ENCODE peak calls at places on chromosomes 13 and 19, in five cellular contexts. A, Q, R, C and L are unnamed samples.
A peak's percentile ranks its signal among the peaks of the same experiment; 100 is the strongest.

GRCh38 chr19:7779631-7780486 is 16.8 kb downstream of the CLEC4M start:
- DNase-seq in C (no peak), A (no peak), Q (no peak), R (no peak), L (no peak)

GRCh38 chr19:48591021-48591420 is 15.5 kb upstream of the SPACA4 start:
- DNase-seq in A (no peak), C (no peak), R (no peak), Q (no peak), L (no peak)

GRCh38 chr13:107641574-107641973 is 573.8 kb downstream of the LIG4 start:
- DNase-seq in R (peak; percentile 31), C (no peak), A (no peak), Q (no peak), L (no peak)

GRCh38 chr19:16441661-16442071 is 30.1 kb downstream of the EPS15L1 start:
- DNase-seq in R (peak; percentile 17), C (no peak), Q (peak; percentile 71), A (no peak), L (peak; percentile 9)

GRCh38 chr19:50909240-50910070 is 1.7 kb downstream of the KLK4 start:
- DNase-seq in A (no peak), R (peak; percentile 36), Q (peak; percentile 52), C (peak; percentile 71), L (peak; percentile 62)

GRCh38 chr13:74443623-74444022 is 309.4 kb upstream of the KLF12 start:
- DNase-seq in Q (no peak), C (no peak), A (no peak), R (no peak), L (no peak)

GRCh38 chr13:40780822-40781401 is 8.5 kb upstream of the SLC25A15 start:
- DNase-seq in A (no peak), R (no peak), Q (peak; percentile 51), C (no peak), L (no peak)

GRCh38 chr13:46698910-46699460 is 98.0 kb downstream of the ESD start:
- DNase-seq in R (no peak), A (no peak), C (no peak), Q (no peak), L (peak; percentile 67)

GRCh38 chr19:5172859-5173577 is 167.6 kb downstream of the PTPRS start:
- DNase-seq in C (no peak), A (no peak), R (no peak), Q (no peak), L (no peak)

GRCh38 chr13:112702341-112702982 is 12.6 kb downstream of the ATP11A start:
- DNase-seq in C (no peak), A (peak; percentile 31), Q (no peak), R (no peak), L (no peak)

GRCh38 chr13:79680485-79680884 is 199.5 kb downstream of the NDFIP2 start:
- DNase-seq in Q (no peak), R (no peak), C (no peak), A (no peak), L (no peak)

GRCh38 chr19:10420444-10421239 is at the start of gene PDE4A:
- DNase-seq in A (no peak), Q (peak; percentile 89), C (peak; percentile 89), R (no peak), L (no peak)

GRCh38 chr13:29845440-29846056 is 4.9 kb downstream of the UBL3 start:
- DNase-seq in R (no peak), Q (peak; percentile 13), A (no peak), C (no peak), L (peak; percentile 1)